ENCODE peak calls at places on chromosomes 7 and 10, in seven cellular contexts. O, K, U, G, E, Y and X are unnamed samples.
A peak's percentile ranks its signal among the peaks of the same experiment; 100 is the strongest.

GRCh38 chr10:94963901-94964300 is 25.4 kb downstream of the CYP2C9 start:
- DNase-seq in Y (peak; percentile 51), O (peak; percentile 25), U (peak; percentile 7), G (peak; percentile 76), K (peak; percentile 46), E (peak; percentile 81), X (peak; percentile 90)

GRCh38 chr10:103645141-103646054 is 151.9 kb downstream of the NEURL1 start:
- DNase-seq in Y (peak; percentile 8), K (no peak), U (no peak), E (no peak), O (no peak), G (peak; percentile 61), X (no peak)

GRCh38 chr7:18041202-18041601 is 13.6 kb upstream of the PRPS1L1 start:
- DNase-seq in G (no peak), O (no peak), E (no peak), K (no peak), Y (peak; percentile 13), U (no peak), X (no peak)

GRCh38 chr7:140230517-140230861 is 53.7 kb upstream of the KDM7A start:
- DNase-seq in Y (no peak), O (no peak), K (no peak), G (peak; percentile 37), U (peak; percentile 89), E (no peak), X (peak; percentile 47)

GRCh38 chr7:91993976-91994375 is 53.3 kb downstream of the AKAP9 start:
- DNase-seq in U (no peak), E (no peak), K (no peak), O (no peak), G (no peak), Y (no peak), X (no peak)

GRCh38 chr10:44973323-44974081 is 5.1 kb downstream of the DEPP1 start:
- DNase-seq in K (no peak), Y (no peak), G (no peak), O (no peak), E (peak; percentile 64), U (no peak), X (no peak)

GRCh38 chr7:25805027-25805687 is 346.8 kb upstream of the NFE2L3 start:
- DNase-seq in O (no peak), E (no peak), G (no peak), Y (no peak), K (no peak), U (no peak), X (no peak)

GRCh38 chr10:112952282-112952991 is 2.4 kb downstream of the TCF7L2 start:
- DNase-seq in G (peak; percentile 51), U (peak; percentile 17), E (peak; percentile 61), K (no peak), Y (no peak), O (no peak), X (peak; percentile 78)

GRCh38 chr10:103890194-103890658 is 27.8 kb downstream of the STN1 start:
- DNase-seq in Y (peak; percentile 93), U (no peak), K (peak; percentile 79), E (no peak), O (no peak), G (peak; percentile 79), X (no peak)

GRCh38 chr7:44269417-44269816 is 56.0 kb downstream of the CAMK2B start:
- DNase-seq in G (no peak), K (no peak), U (no peak), Y (no peak), O (no peak), E (no peak), X (no peak)

GRCh38 chr7:143048827-143049226 is 3.3 kb upstream of the OR6V1 start:
- DNase-seq in U (no peak), E (no peak), G (peak; percentile 52), O (no peak), Y (peak; percentile 16), K (peak; percentile 8), X (no peak)

DNA sequence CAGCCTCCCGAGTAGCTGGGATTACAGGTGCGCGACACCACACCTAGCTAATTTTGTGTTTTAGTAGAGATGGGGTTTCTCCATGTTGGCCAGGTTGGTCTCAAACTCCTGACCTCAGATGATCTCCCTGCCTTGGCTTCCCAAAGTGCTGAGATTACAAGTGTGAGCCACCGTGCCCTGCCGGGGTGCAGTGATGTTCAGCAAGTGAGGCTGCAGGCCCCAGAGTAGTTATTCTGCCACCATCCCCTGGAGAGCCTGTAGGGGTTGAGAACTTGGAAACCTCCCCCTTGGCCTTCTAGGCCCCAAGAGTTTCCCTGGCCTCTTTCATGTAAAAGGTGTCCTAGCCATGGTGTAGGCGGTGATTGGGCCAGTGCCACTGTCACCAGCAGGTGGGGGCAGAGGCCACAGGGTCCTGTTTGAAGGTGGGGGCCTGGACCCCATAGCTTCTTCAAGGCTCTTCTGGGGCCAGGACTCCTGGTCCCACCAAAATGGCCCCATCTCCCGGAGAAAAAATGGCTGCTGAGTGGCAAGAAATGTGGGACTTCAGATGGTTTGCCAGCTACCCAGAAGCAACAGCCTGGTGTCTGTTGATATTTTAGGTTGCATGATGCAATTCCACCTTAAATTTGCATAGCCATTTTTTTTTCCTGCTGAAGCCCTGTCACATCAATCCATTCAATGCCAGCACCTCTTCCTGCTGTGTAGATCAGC is 25.5 kb upstream of the INMT start:
- DNase-seq in Y (no peak), G (no peak), O (peak; percentile 70), E (no peak), U (no peak), K (no peak), X (no peak)
- TF ChIP-seq EZH2phosphoT487 in Y (no peak), G (no peak), O (no peak), E (no peak), U (no peak), K (no peak), X (no peak)

GRCh38 chr10:22339761-22340361 is 5.4 kb upstream of the SPAG6 start:
- DNase-seq in Y (peak; percentile 81), O (no peak), U (peak; percentile 55), G (no peak), K (no peak), E (no peak), X (no peak)

GRCh38 chr10:22341936-22342222 is 3.4 kb upstream of the SPAG6 start:
- DNase-seq in U (no peak), Y (no peak), E (no peak), K (no peak), G (no peak), O (no peak), X (no peak)

GRCh38 chr10:22340362-22341189 is 4.7 kb upstream of the SPAG6 start:
- DNase-seq in G (peak; percentile 84), Y (peak; percentile 54), K (peak; percentile 76), O (peak; percentile 76), E (peak; percentile 68), U (peak; percentile 89), X (peak; percentile 86)

GRCh38 chr10:22343761-22344160 is 1.5 kb upstream of the SPAG6 start:
- DNase-seq in Y (no peak), G (no peak), K (no peak), E (no peak), O (no peak), U (no peak), X (no peak)

DNA sequence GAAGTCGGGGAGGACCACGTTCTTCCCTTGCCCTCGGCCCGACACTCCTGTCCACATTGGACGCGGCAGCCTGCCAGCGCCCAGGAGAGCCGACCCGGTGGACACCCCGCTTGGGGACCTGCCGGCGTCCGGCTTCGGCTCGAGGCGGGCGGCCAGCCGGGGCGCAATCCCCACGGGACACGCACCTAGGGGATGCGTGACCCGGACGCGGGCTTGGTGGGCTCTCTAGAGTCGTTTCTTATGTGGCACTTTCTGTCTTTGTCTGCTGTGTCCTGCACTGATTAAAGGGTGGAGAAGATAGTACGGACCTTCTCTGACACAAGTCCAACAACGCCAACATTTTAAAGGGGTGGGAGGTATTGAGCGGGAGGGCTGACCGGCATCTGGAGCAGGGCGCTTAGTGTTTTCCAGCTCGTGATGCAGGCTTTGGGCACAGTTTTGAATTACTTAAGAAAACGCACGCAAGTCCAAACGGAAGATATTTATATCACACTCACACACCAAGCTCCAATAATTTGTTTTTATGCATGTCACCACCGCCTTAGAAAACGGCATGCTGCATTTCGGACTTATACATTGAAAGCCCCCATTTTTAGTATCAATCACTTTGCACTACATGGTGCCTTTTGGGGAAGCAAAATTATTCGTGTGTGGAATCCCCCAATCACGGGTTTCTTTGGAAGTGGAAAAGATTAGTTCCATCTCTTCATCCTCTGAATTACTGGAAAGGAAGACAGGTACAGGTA is 3.9 kb upstream of the SPAG6 start:
- DNase-seq in O (no peak), E (no peak), U (peak; percentile 79), G (peak; percentile 17), Y (no peak), K (no peak), X (no peak)
- H3K27ac ChIP-seq in O (no peak overlapping the region), E (no peak overlapping the region), U (peak overlapping the region; percentile 91), G (peak overlapping the region; percentile 91), Y (peak overlapping the region; percentile 89), K (peak overlapping the region; percentile 89), X (no peak overlapping the region)

DNA sequence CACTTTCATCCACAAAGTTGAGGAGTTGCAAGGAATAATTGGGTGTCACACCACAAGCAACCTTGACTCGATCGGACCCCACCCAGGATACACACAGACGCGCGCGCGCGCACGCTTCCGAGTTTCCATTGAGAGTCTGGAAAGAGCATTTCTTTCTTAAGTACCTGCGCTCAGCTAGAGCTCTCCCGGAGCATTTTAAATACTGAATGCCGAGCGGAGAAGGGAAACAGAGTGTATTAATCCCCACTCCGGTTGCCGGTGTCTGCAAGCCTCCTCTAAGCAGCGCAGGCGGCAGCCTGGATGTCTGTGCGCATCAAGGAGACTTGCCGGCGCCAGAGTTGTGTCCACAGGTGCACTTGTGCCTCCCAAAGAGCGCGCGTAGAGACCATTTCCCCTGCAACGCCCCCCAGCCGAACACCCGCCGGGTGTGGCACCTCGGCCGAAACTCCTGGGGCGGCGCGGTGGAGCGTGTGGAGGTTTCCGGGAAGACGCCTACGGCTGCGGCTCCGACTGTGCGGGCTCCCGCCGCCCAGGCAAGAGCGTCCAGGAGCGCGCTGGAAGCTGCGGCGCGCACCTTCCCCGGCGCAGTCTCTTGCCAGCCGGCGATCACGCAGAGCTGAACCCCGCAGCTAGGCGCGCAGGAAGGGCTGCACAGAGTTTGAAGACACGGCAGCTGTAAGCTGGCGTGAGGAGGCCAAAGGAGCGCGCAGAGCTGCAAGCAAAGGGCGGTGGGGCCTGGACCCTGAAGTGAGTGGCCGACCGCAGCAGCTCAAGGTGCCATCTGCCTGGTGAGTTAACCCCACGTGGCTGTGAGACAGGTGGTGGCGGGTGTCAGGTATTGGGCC is 1.1 kb upstream of the FEZF1 start:
- DNase-seq in G (peak; percentile 27), Y (peak; percentile 17), U (no peak), O (no peak), E (peak; percentile 70), K (peak; percentile 26), X (peak; percentile 79)
- TF ChIP-seq EZH2phosphoT487 in G (no peak), Y (no peak), U (no peak), O (no peak), E (no peak), K (no peak), X (no peak)

GRCh38 chr7:5695709-5696345 is 85.6 kb downstream of the RNF216 start:
- DNase-seq in U (no peak), E (no peak), Y (no peak), G (peak; percentile 66), O (no peak), K (no peak), X (no peak)

GRCh38 chr7:5696346-5697100 is 84.9 kb downstream of the RNF216 start:
- DNase-seq in U (no peak), G (no peak), O (no peak), Y (no peak), K (no peak), E (no peak), X (no peak)

GRCh38 chr7:5694221-5694754 is 87.2 kb downstream of the RNF216 start:
- DNase-seq in U (no peak), O (no peak), K (no peak), E (no peak), Y (peak; percentile 23), G (no peak), X (no peak)

GRCh38 chr7:5693529-5693928 is 87.9 kb downstream of the RNF216 start:
- DNase-seq in U (no peak), K (no peak), Y (peak; percentile 23), E (peak; percentile 14), G (no peak), O (peak; percentile 82), X (no peak)

GRCh38 chr7:5695037-5695708 is 86.3 kb downstream of the RNF216 start:
- DNase-seq in O (peak; percentile 24), Y (no peak), G (peak; percentile 49), K (no peak), E (no peak), U (no peak), X (no peak)
- H3K27ac ChIP-seq in O (no peak overlapping the region), Y (no peak overlapping the region), G (peak overlapping the region; percentile 91), K (no peak overlapping the region), E (no peak overlapping the region), U (peak overlapping the region; percentile 99), X (no peak overlapping the region)